ENCODE peak calls at places on chromosomes 1 and 21, in four cellular contexts. N is H9, F is small intestine, M is PC-9. H is an unnamed sample. For H3K4me1, the result is how much of the 10 kb centered on the place peaks cover.

GRCh38 chr1:58013237-58013636 is 533.3 kb downstream of the OMA1 start:
- DNase-seq in N (peak), F (no peak), M (peak), H (no peak)

GRCh38 chr1:156571261-156571958 is 955 bp downstream of the IQGAP3 start:
- DNase-seq in N (no peak), F (peak), M (peak), H (no peak)

GRCh38 chr1:96968582-96969378 is 247.2 kb downstream of the PTBP2 start:
- DNase-seq in N (no peak), F (no peak), M (no peak), H (no peak)

GRCh38 chr21:14889080-14889805 is 175.6 kb downstream of the NRIP1 start:
- DNase-seq in N (no peak), F (peak), M (no peak), H (no peak)

GRCh38 chr1:169031566-169032224 is 74.8 kb upstream of the ATP1B1 start:
- DNase-seq in N (no peak), F (no peak), M (no peak), H (no peak)

GRCh38 chr1:160726114-160726497 is 12.9 kb upstream of the SLAMF7 start:
- DNase-seq in N (no peak), F (peak), M (no peak), H (no peak)

GRCh38 chr1:205567716-205568115 is 63.2 kb downstream of the CDK18 start:
- DNase-seq in N (no peak), F (no peak), M (no peak), H (no peak)

GRCh38 chr21:28904961-28905435 is 87.7 kb downstream of the LTN1 start:
- DNase-seq in N (no peak), F (peak), M (no peak), H (no peak)

GRCh38 chr1:205530116-205530515 is 25.6 kb downstream of the CDK18 start:
- DNase-seq in N (no peak), F (no peak), M (no peak), H (no peak)

GRCh38 chr1:21574464-21575151 is 65.4 kb downstream of the ALPL start:
- DNase-seq in N (peak), F (no peak), M (peak), H (no peak)

GRCh38 chr1:71068325-71069240 is 12.3 kb downstream of the ZRANB2 start:
- DNase-seq in N (no peak), F (peak), M (no peak), H (no peak)

GRCh38 chr1:71660417-71660816 is 579.6 kb upstream of the ZRANB2 start:
- DNase-seq in N (no peak), F (no peak), M (no peak), H (no peak)

GRCh38 chr1:229133151-229133550 is 137.8 kb upstream of the RAB4A start:
- DNase-seq in N (no peak), F (peak), M (no peak), H (no peak)

GRCh38 chr21:42654179-42654912 is 925 bp downstream of the PDE9A start:
- DNase-seq in N (no peak), F (peak), M (peak), H (peak)

GRCh38 chr1:182520746-182521145 is 68.3 kb downstream of the RNASEL start:
- DNase-seq in N (no peak), F (no peak), M (no peak), H (no peak)

GRCh38 chr21:18772404-18772803 is 368.8 kb upstream of the TMPRSS15 start:
- DNase-seq in N (no peak), F (no peak), M (no peak), H (no peak)

GRCh38 chr1:170010443-170010842 is 64.1 kb downstream of the KIFAP3 start:
- DNase-seq in N (no peak), F (peak), M (no peak), H (no peak)

GRCh38 chr1:116853680-116854191 is 56.0 kb upstream of the PTGFRN start:
- DNase-seq in N (peak), F (peak), M (peak), H (no peak)

GRCh38 chr1:17176306-17177061 is 28.4 kb upstream of the PADI1 start:
- DNase-seq in N (no peak), F (peak), M (no peak), H (no peak)

GRCh38 chr1:38558476-38559179 is 300.9 kb downstream of the RRAGC start:
- DNase-seq in N (peak), F (no peak), M (no peak), H (no peak)

GRCh38 chr21:42039911-42040351 is 29.8 kb upstream of the ZBTB21 start:
- DNase-seq in N (no peak), F (no peak), M (no peak), H (no peak)

GRCh38 chr21:46667191-46667734 is 31.8 kb downstream of the PRMT2 start:
- DNase-seq in N (peak), F (no peak), M (peak), H (no peak)

GRCh38 chr21:38930065-38930464 is 124.3 kb downstream of the ETS2 start:
- DNase-seq in N (no peak), F (no peak), M (no peak), H (no peak)

GRCh38 chr1:150221552-150221951 is 14.4 kb downstream of the ANP32E start:
- DNase-seq in N (no peak), F (peak), M (no peak), H (no peak)

GRCh38 chr1:238673561-238673960 is 712.8 kb upstream of the CHRM3 start:
- DNase-seq in N (no peak), F (no peak), M (no peak), H (no peak)

GRCh38 chr1:13492711-13493110 is 21.1 kb downstream of the LRRC38 start:
- DNase-seq in N (no peak), F (no peak), M (no peak), H (no peak)

GRCh38 chr1:22236151-22236550 is 93.3 kb upstream of the WNT4 start:
- DNase-seq in N (no peak), F (no peak), M (no peak), H (no peak)

GRCh38 chr1:172279951-172280350 is 140.5 kb upstream of the C1orf105 start:
- DNase-seq in N (no peak), F (no peak), M (no peak), H (no peak)

GRCh38 chr1:102891868-102892625 is 216.3 kb downstream of the COL11A1 start:
- DNase-seq in N (no peak), F (no peak), M (no peak), H (no peak)

GRCh38 chr1:211613108-211613947 is 34.4 kb upstream of the SLC30A1 start:
- DNase-seq in N (no peak), F (peak), M (peak), H (no peak)

GRCh38 chr1:116276532-116276931 is 96.5 kb upstream of the ATP1A1 start:
- DNase-seq in N (no peak), F (no peak), M (no peak), H (no peak)

GRCh38 chr1:246786606-246787238 is 62.5 kb downstream of the SCCPDH start:
- DNase-seq in N (no peak), F (peak), M (no peak), H (no peak)

GRCh38 chr21:28993293-28993629 is 584 bp upstream of the LTN1 start:
- DNase-seq in N (no peak), F (no peak), M (no peak), H (no peak)

GRCh38 chr1:212074856-212075255 is 39.3 kb downstream of the DTL start:
- DNase-seq in N (no peak), F (no peak), M (no peak), H (no peak)

GRCh38 chr1:84489766-84490165 is 10.7 kb downstream of the RPF1 start:
- DNase-seq in N (no peak), F (no peak), M (no peak), H (no peak)

GRCh38 chr1:205648212-205648910 is 16.6 kb upstream of the ELK4 start:
- DNase-seq in N (no peak), F (no peak), M (no peak), H (no peak)

GRCh38 chr21:37072239-37072987 is 458 bp downstream of the PIGP start:
- DNase-seq in N (no peak), F (peak), M (no peak), H (peak)

GRCh38 chr1:117754061-117754969 is 148.5 kb downstream of the TENT5C start:
- DNase-seq in N (peak), F (peak), M (peak), H (peak)

GRCh38 chr1:9822897-9823692 is 670 bp downstream of the CLSTN1 start:
- DNase-seq in N (no peak), F (peak), M (no peak), H (no peak)

GRCh38 chr1:103459385-103459784 is 66.1 kb upstream of the RNPC3 start:
- DNase-seq in N (no peak), F (no peak), M (no peak), H (no peak)

GRCh38 chr1:3674100-3675094 is 22.1 kb downstream of the TP73 start:
- DNase-seq in N (peak), F (peak), M (peak), H (no peak)
- H3K4me1 ChIP-seq in N (under half), F (under half), M (under half), H (under half)

DNA sequence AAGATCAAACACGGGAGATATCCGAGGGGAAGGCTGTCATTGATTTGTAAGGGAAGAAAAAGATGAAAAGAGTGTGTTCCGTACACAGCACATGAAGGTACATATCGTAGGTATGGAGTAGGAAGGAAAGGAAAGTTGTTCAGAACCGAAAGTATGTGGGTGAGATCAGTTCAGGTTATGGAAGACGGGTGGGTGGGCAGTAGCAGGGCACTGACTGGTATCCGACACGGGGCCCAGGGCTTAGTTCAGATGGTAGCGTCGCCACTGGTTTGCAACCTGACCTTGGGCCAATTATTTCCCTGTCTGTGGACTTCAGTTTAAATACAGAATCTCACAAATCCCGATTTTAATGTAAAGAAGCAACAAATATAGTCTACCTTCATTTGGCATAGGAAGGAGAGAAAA is 27.8 kb upstream of the A3GALT2 start:
- DNase-seq in N (no peak), F (peak), M (no peak), H (no peak)
- H3K4me1 ChIP-seq in N (under half), F (under half), M (half or more), H (under half)

GRCh38 chr1:145978477-145978859 is 14.0 kb downstream of the POLR3GL start:
- DNase-seq in N (no peak), F (peak), M (no peak), H (no peak)
- H3K4me1 ChIP-seq in N (under half), F (under half), M (under half), H (half or more)

DNA sequence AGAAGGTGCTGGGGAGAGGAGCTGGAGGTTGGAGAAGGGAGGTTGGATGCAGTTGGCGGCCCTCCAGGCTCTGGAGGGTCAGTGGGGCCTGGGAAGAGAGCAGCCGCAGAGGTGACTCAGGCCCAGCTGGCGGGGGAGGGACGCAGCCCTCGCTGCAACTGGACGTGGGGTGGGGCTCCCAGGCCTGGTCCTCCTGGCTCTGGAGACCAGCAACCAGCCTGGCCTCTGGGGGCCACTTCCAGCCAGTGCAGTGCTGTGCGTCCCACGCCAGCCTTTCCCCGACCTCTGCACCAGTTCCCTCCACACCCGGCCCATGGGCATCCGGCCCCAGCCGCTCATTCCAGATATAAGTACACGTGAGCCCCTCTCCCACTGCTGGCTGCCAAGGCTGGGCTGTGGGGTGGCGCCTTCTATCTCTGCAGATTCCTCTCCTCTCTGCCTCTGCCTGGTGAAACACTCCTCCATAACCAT is 38.0 kb upstream of the COL18A1 start:
- DNase-seq in N (no peak), F (no peak), M (peak), H (no peak)
- H3K4me1 ChIP-seq in N (under half), F (under half), M (under half), H (under half)

GRCh38 chr1:244447552-244447951 is 4.2 kb downstream of the ADSS2 start:
- DNase-seq in N (no peak), F (no peak), M (no peak), H (no peak)
- H3K4me1 ChIP-seq in N (under half), F (under half), M (under half), H (half or more)

GRCh38 chr1:234719454-234720258 is 109.7 kb upstream of the IRF2BP2 start:
- DNase-seq in N (peak), F (no peak), M (no peak), H (no peak)

GRCh38 chr1:234721476-234722266 is 111.7 kb upstream of the IRF2BP2 start:
- DNase-seq in N (no peak), F (peak), M (no peak), H (no peak)

GRCh38 chr1:234722267-234722704 is 112.3 kb upstream of the IRF2BP2 start:
- DNase-seq in N (no peak), F (no peak), M (no peak), H (no peak)

GRCh38 chr1:234718509-234719453 is 108.8 kb upstream of the IRF2BP2 start:
- DNase-seq in N (no peak), F (no peak), M (no peak), H (no peak)

GRCh38 chr1:234720709-234721436 is 110.9 kb upstream of the IRF2BP2 start:
- DNase-seq in N (no peak), F (no peak), M (no peak), H (no peak)
- H3K4me1 ChIP-seq in N (under half), F (under half), M (under half), H (under half)

GRCh38 chr1:184422490-184423233 is 35.8 kb downstream of the C1orf21 start:
- DNase-seq in N (no peak), F (peak), M (no peak), H (no peak)
- H3K4me1 ChIP-seq in N (under half), F (under half), M (under half), H (under half)

DNA sequence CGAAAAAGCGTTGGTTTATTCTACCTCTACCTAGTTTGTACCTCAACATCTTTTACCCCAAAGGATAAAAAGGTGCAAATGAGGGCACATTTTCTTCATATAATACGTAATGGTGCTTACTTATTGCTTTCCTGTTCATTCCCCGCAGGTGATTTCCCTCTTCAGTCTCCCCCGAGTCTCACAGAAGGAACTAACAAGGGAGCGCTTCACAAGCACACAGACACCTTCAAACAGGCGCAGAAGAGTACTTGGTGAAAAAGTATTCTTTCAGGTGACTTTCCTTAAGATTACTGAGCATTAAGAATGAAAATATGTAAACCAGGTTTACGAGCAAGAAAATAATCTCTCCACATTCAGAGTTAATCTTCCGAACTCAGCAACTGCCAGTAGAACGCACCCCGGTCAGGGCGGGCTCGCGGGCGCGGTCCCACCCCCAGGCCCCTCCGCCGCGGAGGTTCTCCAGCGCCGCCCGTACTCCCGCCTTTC is 510 bp upstream of the RABGAP1L start:
- DNase-seq in N (no peak), F (no peak), M (no peak), H (no peak)
- H3K4me1 ChIP-seq in N (under half), F (under half), M (under half), H (under half)

GRCh38 chr1:67941746-67942145 is 108.5 kb upstream of the GNG12 start:
- DNase-seq in N (no peak), F (no peak), M (no peak), H (no peak)
- H3K4me1 ChIP-seq in N (under half), F (under half), M (under half), H (under half)

DNA sequence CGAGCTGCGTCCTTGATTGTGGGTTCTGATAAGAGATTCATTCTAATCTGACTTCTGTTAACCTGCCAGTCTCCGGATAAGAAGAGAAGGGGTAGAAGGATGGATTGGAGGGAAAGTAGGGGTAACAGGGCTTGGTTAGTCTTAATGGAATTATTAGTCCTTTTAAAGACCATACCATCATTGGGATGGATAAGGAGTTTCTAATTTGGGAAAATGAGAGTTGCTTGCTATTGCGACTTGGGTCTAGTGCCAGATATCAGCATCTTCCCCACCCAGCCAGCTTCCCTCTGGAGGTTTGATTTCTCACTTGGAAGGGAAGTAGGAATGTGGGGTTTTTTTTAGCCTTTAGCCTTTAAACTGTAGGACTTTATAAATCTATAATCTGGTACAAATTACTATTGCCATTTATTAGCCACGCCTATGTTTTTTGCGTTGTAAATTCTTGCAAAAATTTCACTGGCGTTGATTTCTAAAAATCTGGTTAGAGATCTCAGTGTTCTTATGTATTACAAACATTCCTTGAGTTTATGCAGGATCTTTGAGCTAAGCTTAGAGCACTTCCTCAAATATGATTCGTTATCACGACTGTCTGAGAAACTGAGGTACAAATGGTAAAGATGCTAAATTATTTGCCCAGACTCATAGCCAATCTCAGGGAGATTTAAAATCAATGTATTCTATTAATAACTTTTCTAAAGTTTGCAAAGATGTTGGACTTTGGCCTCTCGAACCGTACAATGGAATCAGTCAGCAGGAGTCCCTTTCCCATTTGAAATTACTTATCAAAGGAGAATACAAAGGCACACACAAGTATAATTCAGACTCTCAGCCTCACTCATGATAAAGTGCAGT is 1.3 kb downstream of the FAM20B start:
- DNase-seq in N (no peak), F (peak), M (no peak), H (no peak)
- H3K4me1 ChIP-seq in N (under half), F (under half), M (half or more), H (under half)

H was measured in CD8-positive, alpha-beta T cell.